ENCODE peak calls at places on chromosome 21, in nine cellular contexts. U is IMR-90, K is left lung, L is K562, Z is fibroblast of lung, W is WERI-Rb-1, M is SK-N-SH, N is lung, T is transverse colon. Q is an unnamed sample.

GRCh38 chr21:30044447-30045064 is 104.8 kb upstream of the GRIK1 start:
- DNase-seq in U (peak; percentile 7), K (no peak), L (peak; percentile 19), Z (peak; percentile 3), W (no peak), M (peak; percentile 1), N (no peak), T (no peak), Q (no peak)

GRCh38 chr21:40019076-40019475 is 151.8 kb downstream of the PCP4 start:
- DNase-seq in U (no peak), K (no peak), L (no peak), Z (no peak), W (no peak), M (no peak), N (no peak), T (no peak), Q (no peak)

GRCh38 chr21:29953072-29953471 is 13.3 kb upstream of the GRIK1 start:
- DNase-seq in U (no peak), K (no peak), L (no peak), Z (no peak), W (no peak), M (no peak), N (no peak), T (no peak), Q (no peak)

GRCh38 chr21:31366825-31367224 is 22.8 kb upstream of the TIAM1 start:
- DNase-seq in U (peak; percentile 86), K (no peak), L (no peak), Z (peak; percentile 96), W (no peak), M (no peak), N (no peak), T (no peak), Q (no peak)

GRCh38 chr21:25911730-25912401 is 177.1 kb downstream of the GABPA start:
- DNase-seq in U (no peak), K (no peak), L (no peak), Z (peak; percentile 68), W (no peak), M (no peak), N (no peak), T (peak; percentile 49), Q (no peak)

GRCh38 chr21:28523367-28523766 is 469.3 kb downstream of the LTN1 start:
- DNase-seq in U (no peak), K (no peak), L (no peak), Z (no peak), W (no peak), M (no peak), N (no peak), T (no peak), Q (no peak)

GRCh38 chr21:29221259-29221744 is 77.4 kb upstream of the BACH1 start:
- DNase-seq in U (peak; percentile 98), K (no peak), L (no peak), Z (peak; percentile 100), W (no peak), M (no peak), N (no peak), T (no peak), Q (no peak)

GRCh38 chr21:24445517-24445916 is 1161.8 kb downstream of the MRPL39 start:
- DNase-seq in U (no peak), K (no peak), L (no peak), Z (no peak), W (no peak), M (no peak), N (no peak), T (no peak), Q (no peak)

GRCh38 chr21:33261635-33262034 is 4.5 kb upstream of the IL10RB start:
- DNase-seq in U (peak; percentile 62), K (peak; percentile 57), L (no peak), Z (peak; percentile 67), W (no peak), M (no peak), N (no peak), T (peak; percentile 23), Q (no peak)

GRCh38 chr21:35904995-35905972 is 155.0 kb downstream of the SETD4 start:
- DNase-seq in U (no peak), K (no peak), L (no peak), Z (peak; percentile 17), W (no peak), M (no peak), N (no peak), T (no peak), Q (no peak)

GRCh38 chr21:36323032-36323431 is 3.0 kb downstream of the MORC3 start:
- DNase-seq in U (peak; percentile 20), K (no peak), L (no peak), Z (no peak), W (no peak), M (no peak), N (no peak), T (no peak), Q (no peak)

DNA sequence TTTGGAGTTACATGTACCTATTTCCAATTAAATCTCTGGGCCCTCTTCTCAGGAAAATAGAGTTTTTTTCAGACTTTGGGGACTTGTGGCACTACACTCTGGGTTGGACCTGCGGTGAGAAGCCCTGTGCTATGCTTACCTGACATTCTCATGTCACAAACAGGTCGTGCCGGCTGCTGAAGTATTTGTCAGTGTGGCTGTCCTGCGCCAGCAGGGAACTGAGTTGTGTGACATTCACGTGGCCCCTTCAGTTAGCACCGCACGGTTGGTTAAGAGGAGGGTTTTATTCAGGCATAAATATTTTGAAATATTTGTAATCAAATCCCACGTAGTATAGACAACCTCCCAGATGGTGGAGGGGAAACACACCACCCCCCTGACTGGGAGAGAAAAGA is 6.3 kb upstream of the COL6A2 start:
- DNase-seq in U (peak; percentile 74), K (no peak), L (no peak), Z (no peak), W (no peak), M (no peak), N (no peak), T (no peak), Q (no peak)
- H3K9me3 ChIP-seq in U (no peaks in the 10 kb centered on the region), K (no peaks in the 10 kb centered on the region), L (no peaks in the 10 kb centered on the region), Z (peaks cover 2% of the 10 kb centered on the region), W (peaks cover 8% of the 10 kb centered on the region), M (no peaks in the 10 kb centered on the region), N (peaks cover 6% of the 10 kb centered on the region), T (no peaks in the 10 kb centered on the region), Q (peaks cover 17% of the 10 kb centered on the region)

GRCh38 chr21:41611966-41612606 is 104.1 kb upstream of the TMPRSS2 start:
- DNase-seq in U (peak; percentile 15), K (no peak), L (peak; percentile 41), Z (peak; percentile 33), W (peak; percentile 48), M (no peak), N (no peak), T (peak; percentile 77), Q (peak; percentile 73)
- TF ChIP-seq CTCF in U (no peak), K (no peak), L (no peak), Z (no peak), W (peak; percentile 70), M (no peak), N (no peak), T (no peak), Q (no peak)

GRCh38 chr21:42346866-42347600 is 3.8 kb downstream of the TFF2 start:
- DNase-seq in U (no peak), K (no peak), L (no peak), Z (no peak), W (no peak), M (no peak), N (no peak), T (no peak), Q (no peak)
- H3K9me3 ChIP-seq in U (no peaks in the 10 kb centered on the region), K (no peaks in the 10 kb centered on the region), L (no peaks in the 10 kb centered on the region), Z (no peaks in the 10 kb centered on the region), W (no peaks in the 10 kb centered on the region), M (no peaks in the 10 kb centered on the region), N (no peaks in the 10 kb centered on the region), T (no peaks in the 10 kb centered on the region), Q (no peaks in the 10 kb centered on the region)

GRCh38 chr21:45208627-45208951 is 79.1 kb downstream of the POFUT2 start:
- DNase-seq in U (peak; percentile 54), K (no peak), L (no peak), Z (peak; percentile 57), W (no peak), M (no peak), N (no peak), T (no peak), Q (no peak)

GRCh38 chr21:45209685-45210284 is 77.9 kb downstream of the POFUT2 start:
- DNase-seq in U (no peak), K (no peak), L (no peak), Z (no peak), W (no peak), M (no peak), N (no peak), T (no peak), Q (no peak)

GRCh38 chr21:45207839-45208626 is 79.7 kb downstream of the POFUT2 start:
- DNase-seq in U (no peak), K (no peak), L (no peak), Z (no peak), W (no peak), M (no peak), N (no peak), T (no peak), Q (no peak)

GRCh38 chr21:45210461-45210983 is 77.2 kb downstream of the POFUT2 start:
- DNase-seq in U (no peak), K (no peak), L (no peak), Z (no peak), W (no peak), M (no peak), N (no peak), T (no peak), Q (no peak)

DNA sequence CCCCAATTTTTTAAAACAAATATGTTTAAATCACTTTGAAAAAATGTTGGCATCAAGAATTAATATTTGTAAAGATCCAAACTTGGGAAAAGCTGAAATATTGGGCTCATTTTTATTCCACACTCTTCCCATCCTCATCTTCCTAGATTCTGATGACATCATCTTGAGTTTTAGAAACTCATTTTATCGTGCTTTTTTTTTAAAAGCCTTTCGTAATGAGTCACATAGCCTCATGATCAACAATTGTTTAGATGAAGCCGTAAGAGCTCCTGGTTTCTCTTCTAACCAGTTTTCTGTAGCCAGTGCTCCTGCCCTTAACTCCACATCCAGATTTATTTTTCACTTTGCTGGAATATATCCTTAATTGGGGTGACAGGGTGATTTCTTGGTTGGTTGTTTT is 78.6 kb downstream of the POFUT2 start:
- DNase-seq in U (peak; percentile 87), K (no peak), L (no peak), Z (peak; percentile 69), W (no peak), M (no peak), N (no peak), T (no peak), Q (no peak)
- TF ChIP-seq CTCF in U (no peak), K (no peak), L (no peak), Z (no peak), W (no peak), M (no peak), N (no peak), T (no peak), Q (no peak)

GRCh38 chr21:15539376-15539775 is 190.4 kb upstream of the USP25 start:
- DNase-seq in U (no peak), K (no peak), L (no peak), Z (no peak), W (no peak), M (no peak), N (no peak), T (no peak), Q (no peak)

GRCh38 chr21:15534450-15534886 is 195.3 kb upstream of the USP25 start:
- DNase-seq in U (no peak), K (no peak), L (no peak), Z (no peak), W (no peak), M (no peak), N (no peak), T (no peak), Q (no peak)

GRCh38 chr21:15531986-15532385 is 197.8 kb upstream of the USP25 start:
- DNase-seq in U (no peak), K (no peak), L (no peak), Z (no peak), W (no peak), M (no peak), N (no peak), T (no peak), Q (no peak)

GRCh38 chr21:15533618-15534017 is 196.2 kb upstream of the USP25 start:
- DNase-seq in U (no peak), K (no peak), L (no peak), Z (no peak), W (no peak), M (no peak), N (no peak), T (no peak), Q (no peak)
- H3K9me3 ChIP-seq in U (no peaks in the 10 kb centered on the region), K (no peaks in the 10 kb centered on the region), L (no peaks in the 10 kb centered on the region), Z (no peaks in the 10 kb centered on the region), W (no peaks in the 10 kb centered on the region), M (no peaks in the 10 kb centered on the region), N (no peaks in the 10 kb centered on the region), T (no peaks in the 10 kb centered on the region), Q (no peaks in the 10 kb centered on the region)